ENCODE peak calls at places on chromosomes 13 and 19, in seven cellular contexts. F is PC-3, C is upper lobe of right lung, A is thoracic aorta, T is fibroblast of lung, J is osteoblast, H is neural progenitor cell. E is an unnamed sample.

GRCh38 chr13:46134961-46135522 is 30.2 kb upstream of the CPB2 start:
- DNase-seq in T (peak; percentile 9), A (no peak), H (peak; percentile 18), F (peak; percentile 92), C (no peak), J (no peak), E (no peak)

GRCh38 chr19:51514866-51515481 is 13.4 kb upstream of the SIGLEC12 start:
- DNase-seq in A (no peak), C (no peak), H (peak; percentile 56), T (peak; percentile 60), F (peak; percentile 89), J (peak; percentile 51), E (no peak)

GRCh38 chr19:46515879-46516350 is 20.2 kb upstream of the PNMA8B start:
- DNase-seq in A (no peak), C (no peak), T (peak; percentile 44), J (peak; percentile 92), H (peak; percentile 57), F (peak; percentile 59), E (no peak)

GRCh38 chr13:33072282-33072681 is 56.1 kb downstream of the KL start:
- DNase-seq in T (no peak), J (no peak), C (no peak), H (no peak), F (no peak), A (no peak), E (no peak)

GRCh38 chr19:48283908-48284307 is 14.0 kb downstream of the ZNF114 start:
- DNase-seq in T (peak; percentile 75), H (no peak), F (no peak), C (no peak), A (no peak), J (peak; percentile 86), E (no peak)

GRCh38 chr19:17721821-17722220 is 2.5 kb downstream of the MAP1S start:
- DNase-seq in A (no peak), T (no peak), J (peak; percentile 97), H (no peak), C (peak; percentile 88), F (peak; percentile 19), E (no peak)

GRCh38 chr19:48986211-48986610 is 6.9 kb downstream of the GYS1 start:
- DNase-seq in C (no peak), F (no peak), H (no peak), A (no peak), J (peak; percentile 14), T (no peak), E (no peak)

GRCh38 chr13:73228546-73228945 is 169.7 kb downstream of the KLF5 start:
- DNase-seq in C (no peak), T (no peak), F (peak; percentile 40), J (peak; percentile 44), A (no peak), H (no peak), E (no peak)

DNA sequence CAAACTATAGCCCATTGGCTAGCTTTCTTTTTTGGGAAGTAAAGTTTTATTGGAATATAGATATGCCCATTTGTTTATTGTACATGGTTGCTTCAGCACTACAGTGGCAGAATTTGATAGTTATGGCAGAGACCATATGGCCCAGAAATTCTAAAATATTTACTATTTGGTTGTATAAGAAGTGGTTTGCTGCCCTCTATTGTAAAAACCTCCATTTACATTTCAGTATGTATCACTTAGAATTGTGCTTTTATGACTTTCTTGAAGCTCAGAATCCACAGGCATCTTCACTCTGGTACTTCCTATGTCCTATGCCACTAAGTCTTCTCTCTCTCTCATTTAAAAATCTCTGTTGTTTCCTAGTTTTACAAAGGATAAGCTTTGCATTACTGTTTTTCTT is 37.7 kb downstream of the DLEU7 start:
- DNase-seq in A (no peak), F (peak; percentile 19), C (no peak), T (peak; percentile 12), H (peak; percentile 11), J (peak; percentile 74), E (no peak)
- TF ChIP-seq CTCF in A (no peak), F (peak; percentile 38), C (no peak), T (no peak), H (peak; percentile 33), J (peak; percentile 22), E (no peak)

DNA sequence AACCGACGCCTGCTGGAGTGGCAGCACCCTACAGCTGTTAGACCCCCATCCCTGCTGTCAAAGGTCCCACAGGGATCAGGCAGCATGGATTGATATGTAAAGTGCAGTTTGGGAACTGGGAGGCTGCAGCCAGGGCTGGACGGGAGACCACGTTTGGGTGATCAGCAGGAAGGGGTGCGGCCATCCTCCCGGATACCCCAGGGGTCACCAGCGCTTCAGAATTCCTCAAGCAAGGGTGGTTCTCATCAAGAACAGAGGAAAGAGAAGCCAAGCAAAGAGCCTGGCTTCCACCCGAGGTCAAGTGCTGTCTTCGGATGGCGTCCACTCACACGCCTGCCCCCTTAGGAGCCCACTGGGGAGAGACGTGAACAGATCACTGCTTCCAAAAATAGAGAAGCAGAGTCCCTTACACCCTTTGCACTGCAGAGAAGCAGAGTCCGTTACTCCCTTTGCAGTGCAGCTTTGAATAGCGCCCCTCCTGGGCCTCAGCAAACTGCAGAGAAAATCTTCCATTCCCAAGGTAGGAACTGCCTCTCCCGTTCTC is 35.5 kb downstream of the DHRS12 start:
- DNase-seq in J (peak; percentile 72), F (no peak), H (peak; percentile 66), C (no peak), T (no peak), A (no peak), E (no peak)
- H3K27ac ChIP-seq in J (no peak overlapping the region), F (no peak overlapping the region), H (no peak overlapping the region), C (no peak overlapping the region), T (no peak overlapping the region), A (peak overlapping the region; percentile 84), E (no peak overlapping the region)

GRCh38 chr19:16327911-16328823 is 3.5 kb downstream of the KLF2 start:
- DNase-seq in F (no peak), H (no peak), A (peak; percentile 68), J (peak; percentile 88), C (peak; percentile 89), T (peak; percentile 96), E (no peak)
- H3K4me3 ChIP-seq in F (no peak overlapping the region), H (no peak overlapping the region), A (peak overlapping the region; percentile 98), J (peak overlapping the region; percentile 91), C (peak overlapping the region; percentile 71), T (peak overlapping the region; percentile 37), E (no peak overlapping the region)

GRCh38 chr13:40341086-40341471 is 325.4 kb downstream of the FOXO1 start:
- DNase-seq in A (no peak), H (peak; percentile 52), F (no peak), T (no peak), C (no peak), J (no peak), E (no peak)

GRCh38 chr13:40342461-40342860 is 324.0 kb downstream of the FOXO1 start:
- DNase-seq in C (no peak), J (no peak), H (no peak), T (no peak), F (no peak), A (no peak), E (no peak)

GRCh38 chr13:40341501-40341900 is 324.9 kb downstream of the FOXO1 start:
- DNase-seq in C (no peak), A (no peak), H (peak; percentile 36), F (no peak), J (no peak), T (no peak), E (peak; percentile 21)

GRCh38 chr13:40338217-40338616 is 328.2 kb downstream of the FOXO1 start:
- DNase-seq in H (no peak), T (no peak), C (no peak), J (no peak), F (no peak), A (no peak), E (no peak)

GRCh38 chr13:40340368-40341085 is 325.9 kb downstream of the FOXO1 start:
- DNase-seq in A (no peak), J (no peak), T (no peak), C (no peak), H (peak; percentile 11), F (peak; percentile 45), E (no peak)
- TF ChIP-seq CTCF in A (no peak), J (no peak), T (no peak), C (no peak), H (no peak), F (peak; percentile 41), E (no peak)

GRCh38 chr19:7515091-7515470 is 822 bp upstream of the ZNF358 start:
- DNase-seq in A (peak; percentile 79), F (no peak), C (no peak), J (no peak), T (peak; percentile 82), H (no peak), E (no peak)
- H3K27ac ChIP-seq in A (peak overlapping the region; percentile 99), F (no peak overlapping the region), C (peak overlapping the region; percentile 92), J (no peak overlapping the region), T (peak overlapping the region; percentile 70), H (no peak overlapping the region), E (no peak overlapping the region)

DNA sequence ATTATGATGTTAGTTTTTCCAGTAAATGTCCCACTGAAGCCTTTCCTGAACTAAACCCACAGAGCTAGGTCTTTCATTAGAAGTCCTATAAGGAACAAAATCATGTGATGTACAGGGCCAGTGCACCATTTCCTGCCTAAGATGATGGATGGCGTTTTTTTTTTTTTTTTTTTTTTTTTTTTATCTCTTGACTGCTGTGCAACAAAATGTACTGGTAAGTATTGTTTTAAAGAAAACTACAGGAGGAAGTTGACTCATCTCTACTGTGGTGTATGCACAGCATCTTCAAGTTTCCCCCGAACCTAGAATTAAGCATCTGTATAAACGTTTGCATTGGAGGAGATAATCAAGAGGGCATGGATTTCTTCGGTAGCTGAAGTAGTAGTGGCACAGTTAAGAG is 197.5 kb downstream of the NBEA start:
- DNase-seq in A (no peak), C (no peak), T (peak; percentile 22), H (no peak), J (peak; percentile 3), F (peak; percentile 5), E (no peak)
- H3K4me3 ChIP-seq in A (no peak overlapping the region), C (no peak overlapping the region), T (no peak overlapping the region), H (no peak overlapping the region), J (no peak overlapping the region), F (no peak overlapping the region), E (no peak overlapping the region)

GRCh38 chr13:85266331-85266730 is 532.9 kb downstream of the SLITRK6 start:
- DNase-seq in F (peak; percentile 29), T (no peak), C (no peak), H (no peak), A (no peak), J (no peak), E (no peak)

GRCh38 chr13:85265296-85265695 is 533.9 kb downstream of the SLITRK6 start:
- DNase-seq in J (no peak), F (no peak), A (no peak), H (no peak), T (no peak), C (no peak), E (no peak)

GRCh38 chr13:85260896-85261295 is 538.3 kb downstream of the SLITRK6 start:
- DNase-seq in H (no peak), T (no peak), F (no peak), C (no peak), J (no peak), A (no peak), E (no peak)

GRCh38 chr13:85261757-85262346 is 537.4 kb downstream of the SLITRK6 start:
- DNase-seq in F (peak; percentile 45), J (no peak), H (no peak), A (no peak), T (peak; percentile 39), C (no peak), E (no peak)

DNA sequence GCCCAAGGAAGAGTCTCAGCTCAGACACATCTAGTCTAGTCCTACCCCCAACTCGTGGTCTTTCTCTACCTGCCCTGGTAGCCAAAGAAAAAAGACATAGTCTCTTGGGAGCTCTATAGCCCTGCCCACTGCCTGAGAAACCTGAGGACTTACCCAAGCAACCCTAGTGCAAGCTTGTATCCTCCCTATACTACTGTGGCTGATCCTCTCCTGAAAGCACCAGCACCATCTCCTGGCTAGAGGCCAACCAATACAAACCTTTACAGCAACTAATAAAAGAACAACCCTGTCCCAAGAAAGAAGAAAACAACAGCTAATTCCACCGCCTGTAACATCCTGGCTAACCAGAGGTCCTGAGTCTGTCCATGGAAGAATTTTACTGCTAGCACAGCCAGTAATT is 532.4 kb downstream of the SLITRK6 start:
- DNase-seq in C (no peak), F (no peak), T (no peak), J (no peak), A (no peak), H (peak; percentile 16), E (peak; percentile 27)
- TF ChIP-seq CTCF in C (no peak), F (no peak), T (no peak), J (no peak), A (no peak), H (peak; percentile 6), E (no peak)